ENCODE peak calls at places on chromosomes 3 and 15, in five cellular contexts. One of them, this sample, is unnamed.

GRCh38 chr3:54432975-54433374 is 310.6 kb downstream of the CACNA2D3 start:
- DNase-seq in tibial artery: no peak
- DNase-seq in cardiac fibroblast: no peak
- DNase-seq in stomach: no peak
- DNase-seq in choroid plexus epithelial cell: no peak
- DNase-seq in this sample: no peak

GRCh38 chr15:52140646-52141045 is 28.1 kb upstream of the BCL2L10 start:
- DNase-seq in choroid plexus epithelial cell: no peak
- DNase-seq in cardiac fibroblast: no peak
- DNase-seq in tibial artery: no peak
- DNase-seq in stomach: no peak
- DNase-seq in this sample: no peak

GRCh38 chr3:49133226-49133951 is 539 bp upstream of the LAMB2 start:
- DNase-seq in stomach: peak
- DNase-seq in cardiac fibroblast: peak
- DNase-seq in tibial artery: peak
- DNase-seq in choroid plexus epithelial cell: peak
- DNase-seq in this sample: peak

GRCh38 chr3:32249184-32249782 is 10.8 kb downstream of the CMTM8 start:
- DNase-seq in cardiac fibroblast: peak
- DNase-seq in tibial artery: no peak
- DNase-seq in stomach: no peak
- DNase-seq in choroid plexus epithelial cell: peak
- DNase-seq in this sample: no peak

GRCh38 chr3:188000361-188000861 is 153.5 kb upstream of the LPP start:
- DNase-seq in cardiac fibroblast: no peak
- DNase-seq in choroid plexus epithelial cell: no peak
- DNase-seq in stomach: peak
- DNase-seq in tibial artery: no peak
- DNase-seq in this sample: no peak

GRCh38 chr15:73388256-73388781 is 19.6 kb upstream of the HCN4 start:
- DNase-seq in cardiac fibroblast: peak
- DNase-seq in choroid plexus epithelial cell: peak
- DNase-seq in stomach: no peak
- DNase-seq in tibial artery: peak
- DNase-seq in this sample: no peak

GRCh38 chr15:32682569-32682968 is 35.2 kb upstream of the GREM1 start:
- DNase-seq in tibial artery: no peak
- DNase-seq in choroid plexus epithelial cell: peak
- DNase-seq in cardiac fibroblast: peak
- DNase-seq in stomach: no peak
- DNase-seq in this sample: no peak

GRCh38 chr3:192620300-192620699 is 107.0 kb downstream of the FGF12 start:
- DNase-seq in tibial artery: no peak
- DNase-seq in stomach: no peak
- DNase-seq in cardiac fibroblast: no peak
- DNase-seq in choroid plexus epithelial cell: no peak
- DNase-seq in this sample: no peak

GRCh38 chr3:17091895-17092294 is 207.1 kb downstream of the PLCL2 start:
- DNase-seq in choroid plexus epithelial cell: peak
- DNase-seq in tibial artery: no peak
- DNase-seq in cardiac fibroblast: peak
- DNase-seq in stomach: no peak
- DNase-seq in this sample: no peak

GRCh38 chr3:68986496-68987208 is 26.8 kb downstream of the EOGT start:
- DNase-seq in stomach: no peak
- DNase-seq in cardiac fibroblast: no peak
- DNase-seq in tibial artery: no peak
- DNase-seq in choroid plexus epithelial cell: no peak
- DNase-seq in this sample: no peak

GRCh38 chr15:35068861-35069260 is 16.2 kb downstream of the NANOGP8 start:
- DNase-seq in tibial artery: no peak
- DNase-seq in choroid plexus epithelial cell: no peak
- DNase-seq in cardiac fibroblast: no peak
- DNase-seq in stomach: no peak
- DNase-seq in this sample: no peak

GRCh38 chr3:108053025-108053424 is 37.8 kb downstream of the CD47 start:
- DNase-seq in stomach: peak
- DNase-seq in tibial artery: peak
- DNase-seq in cardiac fibroblast: no peak
- DNase-seq in choroid plexus epithelial cell: no peak
- DNase-seq in this sample: no peak

GRCh38 chr3:46112296-46112695 is 85.0 kb upstream of the XCR1 start:
- DNase-seq in cardiac fibroblast: peak
- DNase-seq in choroid plexus epithelial cell: no peak
- DNase-seq in tibial artery: no peak
- DNase-seq in stomach: no peak
- DNase-seq in this sample: no peak

GRCh38 chr15:76366714-76367113 is 30.1 kb downstream of the ISL2 start:
- DNase-seq in cardiac fibroblast: no peak
- DNase-seq in tibial artery: no peak
- DNase-seq in stomach: no peak
- DNase-seq in choroid plexus epithelial cell: no peak
- DNase-seq in this sample: no peak

GRCh38 chr15:84599906-84600305 is 903 bp upstream of the ZSCAN2 start:
- DNase-seq in cardiac fibroblast: no peak
- DNase-seq in tibial artery: no peak
- DNase-seq in choroid plexus epithelial cell: no peak
- DNase-seq in stomach: no peak
- DNase-seq in this sample: no peak

GRCh38 chr3:15434756-15435155 is 7.4 kb downstream of the EAF1 start:
- DNase-seq in stomach: no peak
- DNase-seq in tibial artery: no peak
- DNase-seq in cardiac fibroblast: no peak
- DNase-seq in choroid plexus epithelial cell: no peak
- DNase-seq in this sample: no peak

GRCh38 chr3:192747145-192747544 is 19.8 kb upstream of the FGF12 start:
- DNase-seq in choroid plexus epithelial cell: no peak
- DNase-seq in cardiac fibroblast: no peak
- DNase-seq in stomach: no peak
- DNase-seq in tibial artery: no peak
- DNase-seq in this sample: no peak

GRCh38 chr3:83011471-83011870 is 1250.0 kb upstream of the GBE1 start:
- DNase-seq in tibial artery: no peak
- DNase-seq in cardiac fibroblast: no peak
- DNase-seq in stomach: no peak
- DNase-seq in choroid plexus epithelial cell: peak
- DNase-seq in this sample: no peak

GRCh38 chr3:134378384-134378783 is 4.1 kb upstream of the AMOTL2 start:
- DNase-seq in cardiac fibroblast: peak
- DNase-seq in tibial artery: peak
- DNase-seq in stomach: no peak
- DNase-seq in choroid plexus epithelial cell: peak
- DNase-seq in this sample: peak

GRCh38 chr3:126284258-126284904 is 72.8 kb downstream of the KLF15 start:
- DNase-seq in tibial artery: peak
- DNase-seq in cardiac fibroblast: peak
- DNase-seq in stomach: no peak
- DNase-seq in choroid plexus epithelial cell: peak
- DNase-seq in this sample: peak

GRCh38 chr3:45773714-45774449 is 22.5 kb downstream of the SLC6A20 start:
- DNase-seq in cardiac fibroblast: no peak
- DNase-seq in tibial artery: no peak
- DNase-seq in choroid plexus epithelial cell: no peak
- DNase-seq in stomach: no peak
- DNase-seq in this sample: peak

GRCh38 chr3:155069729-155070128 is 10.4 kb upstream of the MME start:
- DNase-seq in choroid plexus epithelial cell: peak
- DNase-seq in tibial artery: no peak
- DNase-seq in cardiac fibroblast: peak
- DNase-seq in stomach: no peak
- DNase-seq in this sample: no peak

GRCh38 chr15:73751896-73752816 is 995 bp downstream of the INSYN1 start:
- DNase-seq in choroid plexus epithelial cell: no peak
- DNase-seq in tibial artery: no peak
- DNase-seq in cardiac fibroblast: no peak
- DNase-seq in stomach: no peak
- DNase-seq in this sample: no peak

DNA sequence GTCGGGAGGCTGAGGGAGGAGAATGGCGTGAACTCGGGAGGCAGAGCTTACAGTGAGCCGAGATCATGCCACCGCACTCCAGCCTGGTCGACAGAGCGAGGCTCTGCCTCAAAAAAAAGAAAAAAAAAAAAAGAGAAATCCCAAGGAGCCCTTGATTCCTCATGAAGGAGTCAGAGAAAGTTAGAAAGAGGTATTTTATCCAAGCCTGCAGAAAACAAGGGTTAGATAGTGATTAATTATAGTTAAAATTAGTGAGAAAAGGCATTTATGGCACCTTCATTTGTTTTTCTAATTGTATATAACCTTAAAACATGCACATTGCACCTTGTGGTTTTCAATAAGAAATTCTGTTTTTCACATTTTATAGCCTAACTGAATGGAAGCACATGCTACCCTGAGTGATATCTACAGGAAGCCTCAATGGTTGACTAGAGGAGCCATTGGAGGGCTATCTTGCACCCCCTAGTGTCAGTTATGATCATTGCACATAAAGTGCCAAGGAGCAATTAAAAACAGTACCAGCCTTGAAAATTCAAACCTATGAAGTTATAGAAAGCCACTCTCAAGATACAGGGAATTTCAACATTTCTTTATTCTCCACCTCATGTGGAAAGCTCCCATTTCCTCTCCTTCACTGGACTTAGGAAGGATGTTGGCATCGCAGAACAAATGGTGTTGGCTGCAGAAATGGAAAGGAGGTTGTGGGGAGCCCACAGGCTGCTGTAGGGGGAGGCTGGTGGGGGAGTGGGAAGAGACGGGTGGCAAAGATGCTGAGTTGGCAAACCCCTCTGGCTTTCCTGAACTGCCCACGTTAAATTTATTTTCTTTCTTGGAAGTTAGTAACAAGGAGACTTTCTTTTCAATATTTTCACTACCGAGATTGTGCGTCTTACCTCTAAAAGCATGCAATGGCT is 48.5 kb downstream of the ITGA11 start:
- DNase-seq in tibial artery: peak
- DNase-seq in cardiac fibroblast: peak
- DNase-seq in stomach: peak
- DNase-seq in choroid plexus epithelial cell: peak
- DNase-seq in this sample: peak
- TF ChIP-seq CTCF in tibial artery: peak
- TF ChIP-seq CTCF in cardiac fibroblast: peak
- TF ChIP-seq CTCF in stomach: peak
- TF ChIP-seq CTCF in choroid plexus epithelial cell: peak
- TF ChIP-seq CTCF in this sample: peak

DNA sequence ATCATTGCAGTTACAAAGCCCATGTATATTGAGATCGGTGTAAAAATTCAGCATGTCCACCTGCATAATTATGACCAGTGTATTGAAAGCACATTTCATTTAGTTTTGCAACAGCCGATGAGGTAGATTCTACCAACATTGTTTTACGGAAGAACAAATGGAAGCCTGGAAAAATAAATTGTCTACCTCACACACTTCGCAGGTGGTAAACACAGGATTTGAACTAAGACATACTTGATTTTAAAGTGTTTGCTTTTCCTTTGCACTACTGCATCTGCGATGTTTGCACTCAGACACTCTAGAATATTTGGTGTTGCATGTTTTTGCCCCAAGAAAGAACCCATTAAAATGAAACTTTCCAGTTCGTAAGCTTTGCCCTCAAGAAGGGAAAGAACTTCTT is 148.4 kb downstream of the PGPEP1L start:
- DNase-seq in stomach: no peak
- DNase-seq in tibial artery: no peak
- DNase-seq in cardiac fibroblast: no peak
- DNase-seq in choroid plexus epithelial cell: no peak
- DNase-seq in this sample: no peak
- TF ChIP-seq CTCF in stomach: no peak
- TF ChIP-seq CTCF in tibial artery: no peak
- TF ChIP-seq CTCF in cardiac fibroblast: no peak
- TF ChIP-seq CTCF in choroid plexus epithelial cell: no peak
- TF ChIP-seq CTCF in this sample: no peak

DNA sequence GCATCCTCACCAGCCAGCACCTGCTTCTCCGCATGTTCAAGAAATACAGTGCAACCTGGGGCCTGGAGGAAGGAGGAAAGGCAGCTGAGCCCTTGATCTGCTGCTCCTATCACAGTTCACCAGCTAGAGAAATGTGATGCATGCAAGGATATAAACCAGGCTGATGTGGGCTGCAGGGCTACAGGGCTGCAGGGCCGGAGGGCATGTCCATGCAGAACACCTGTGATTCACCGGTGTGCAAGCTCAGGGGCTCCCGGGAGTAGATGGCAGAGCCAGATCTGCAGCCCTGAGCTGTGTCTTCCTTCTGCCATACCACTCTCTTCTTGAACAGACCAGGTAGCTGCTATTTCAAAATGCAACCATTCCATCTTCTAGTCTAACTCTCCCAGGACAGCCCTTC is 84.9 kb downstream of the HMG20A start:
- DNase-seq in tibial artery: no peak
- DNase-seq in stomach: no peak
- DNase-seq in choroid plexus epithelial cell: no peak
- DNase-seq in cardiac fibroblast: no peak
- DNase-seq in this sample: no peak
- TF ChIP-seq CTCF in tibial artery: no peak
- TF ChIP-seq CTCF in stomach: no peak
- TF ChIP-seq CTCF in choroid plexus epithelial cell: no peak
- TF ChIP-seq CTCF in cardiac fibroblast: no peak
- TF ChIP-seq CTCF in this sample: no peak

GRCh38 chr3:148950806-148951205 is 40.5 kb upstream of the GYG1 start:
- DNase-seq in cardiac fibroblast: peak
- DNase-seq in stomach: no peak
- DNase-seq in choroid plexus epithelial cell: peak
- DNase-seq in tibial artery: no peak
- DNase-seq in this sample: no peak
- TF ChIP-seq CTCF in cardiac fibroblast: peak
- TF ChIP-seq CTCF in stomach: no peak
- TF ChIP-seq CTCF in choroid plexus epithelial cell: peak
- TF ChIP-seq CTCF in tibial artery: no peak
- TF ChIP-seq CTCF in this sample: peak

DNA sequence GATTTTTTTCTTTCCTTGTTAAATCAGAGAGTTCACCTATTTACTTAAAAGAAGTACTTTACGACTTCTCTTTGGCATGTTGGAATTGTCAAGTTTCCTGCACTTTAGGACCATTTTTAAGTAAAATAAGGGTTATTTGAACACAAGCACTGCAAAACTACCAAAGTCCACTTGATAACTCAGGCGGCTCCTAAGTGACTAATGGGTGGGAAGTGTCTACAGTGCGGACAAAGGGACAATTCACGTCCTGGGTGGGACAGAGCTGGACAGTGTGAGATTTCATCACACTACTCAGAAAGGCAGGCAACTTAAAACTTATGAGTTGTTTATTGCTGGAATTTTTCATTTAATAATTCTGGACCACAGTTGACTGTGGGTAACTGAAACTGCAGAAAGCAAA is 590.2 kb upstream of the UBE2E2 start:
- DNase-seq in choroid plexus epithelial cell: no peak
- DNase-seq in cardiac fibroblast: no peak
- DNase-seq in stomach: no peak
- DNase-seq in tibial artery: no peak
- DNase-seq in this sample: no peak
- TF ChIP-seq CTCF in choroid plexus epithelial cell: no peak
- TF ChIP-seq CTCF in cardiac fibroblast: no peak
- TF ChIP-seq CTCF in stomach: no peak
- TF ChIP-seq CTCF in tibial artery: no peak
- TF ChIP-seq CTCF in this sample: no peak